ENCODE peak calls at places on chromosomes 5 and 9, in six cellular contexts. E, A, X, Z, V and J are unnamed samples. For H3K4me1 and H3K9me3, the result is how much of the 10 kb centered on the place peaks cover.

GRCh38 chr5:7886849-7887460 is 18.0 kb downstream of the MTRR start:
- DNase-seq in E (peak), X (no peak), V (no peak), A (peak), Z (no peak), J (no peak)

GRCh38 chr9:85310531-85311070 is 431.2 kb downstream of the AGTPBP1 start:
- DNase-seq in V (no peak), X (no peak), E (no peak), A (no peak), Z (no peak), J (no peak)

GRCh38 chr9:78606011-78606410 is 309.1 kb downstream of the PSAT1 start:
- DNase-seq in X (no peak), V (no peak), A (no peak), Z (no peak), E (no peak), J (no peak)

GRCh38 chr9:124122813-124123462 is 111.4 kb downstream of the LHX2 start:
- DNase-seq in V (no peak), E (no peak), X (no peak), Z (no peak), A (peak), J (no peak)

GRCh38 chr5:1312206-1312605 is 17.3 kb upstream of the TERT start:
- DNase-seq in X (no peak), Z (peak), A (no peak), V (no peak), E (no peak), J (no peak)

GRCh38 chr9:114078021-114078780 is at the start of gene AMBP:
- DNase-seq in X (no peak), E (peak), Z (peak), A (no peak), V (peak), J (no peak)

GRCh38 chr9:35529156-35529823 is 39.4 kb downstream of the RUSC2 start:
- DNase-seq in X (no peak), Z (no peak), V (no peak), E (no peak), A (no peak), J (no peak)

GRCh38 chr5:150780180-150780692 is 1.7 kb downstream of the SMIM3 start:
- DNase-seq in V (no peak), A (peak), E (no peak), Z (no peak), X (peak), J (peak)

GRCh38 chr5:172983542-172984243 is at the start of gene ATP6V0E1:
- DNase-seq in X (peak), A (peak), V (peak), Z (peak), E (peak), J (peak)

GRCh38 chr5:56070795-56071539 is 76.2 kb upstream of the IL6ST start:
- DNase-seq in Z (no peak), V (no peak), E (peak), A (peak), X (no peak), J (no peak)

GRCh38 chr9:137811283-137811870 is 66.2 kb upstream of the CACNA1B start:
- DNase-seq in E (no peak), V (no peak), A (no peak), X (no peak), Z (peak), J (no peak)

GRCh38 chr5:55601209-55601618 is 66.5 kb upstream of the PLPP1 start:
- DNase-seq in V (no peak), X (peak), Z (peak), A (peak), E (peak), J (peak)

GRCh38 chr9:134066546-134066922 is 1.3 kb downstream of the BRD3 start:
- DNase-seq in X (no peak), V (no peak), Z (peak), E (no peak), A (peak), J (no peak)

GRCh38 chr9:95605826-95606555 is 89.2 kb upstream of the PTCH1 start:
- DNase-seq in V (no peak), X (no peak), A (no peak), E (no peak), Z (no peak), J (no peak)

GRCh38 chr9:107778666-107779065 is 289.1 kb upstream of the KLF4 start:
- DNase-seq in V (no peak), Z (no peak), A (no peak), E (no peak), X (no peak), J (no peak)

GRCh38 chr9:14827805-14828204 is 82.4 kb downstream of the FREM1 start:
- DNase-seq in E (no peak), X (no peak), V (no peak), Z (peak), A (no peak), J (no peak)

GRCh38 chr5:76547242-76547890 is 75.8 kb downstream of the F2RL2 start:
- DNase-seq in X (peak), Z (no peak), A (peak), E (no peak), V (no peak), J (no peak)

GRCh38 chr9:109286981-109287380 is 33.9 kb downstream of the EPB41L4B start:
- DNase-seq in X (peak), A (peak), E (no peak), V (no peak), Z (no peak), J (no peak)

GRCh38 chr5:142053434-142054253 is 40.8 kb upstream of the GNPDA1 start:
- DNase-seq in A (peak), X (peak), V (no peak), Z (no peak), E (no peak), J (peak)

GRCh38 chr9:135826188-135826545 is 81.2 kb downstream of the CAMSAP1 start:
- DNase-seq in X (no peak), A (no peak), Z (peak), V (no peak), E (no peak), J (no peak)

GRCh38 chr5:93246093-93246855 is 334.7 kb downstream of the NR2F1-AS1 start:
- DNase-seq in A (peak), X (no peak), V (no peak), Z (no peak), E (peak), J (no peak)

GRCh38 chr9:134374301-134375010 is 48.2 kb downstream of the RXRA start:
- DNase-seq in Z (peak), E (no peak), X (peak), V (no peak), A (no peak), J (no peak)

GRCh38 chr5:175288048-175288621 is 155.8 kb downstream of the DRD1 start:
- DNase-seq in Z (no peak), A (no peak), E (no peak), V (no peak), X (no peak), J (no peak)

DNA sequence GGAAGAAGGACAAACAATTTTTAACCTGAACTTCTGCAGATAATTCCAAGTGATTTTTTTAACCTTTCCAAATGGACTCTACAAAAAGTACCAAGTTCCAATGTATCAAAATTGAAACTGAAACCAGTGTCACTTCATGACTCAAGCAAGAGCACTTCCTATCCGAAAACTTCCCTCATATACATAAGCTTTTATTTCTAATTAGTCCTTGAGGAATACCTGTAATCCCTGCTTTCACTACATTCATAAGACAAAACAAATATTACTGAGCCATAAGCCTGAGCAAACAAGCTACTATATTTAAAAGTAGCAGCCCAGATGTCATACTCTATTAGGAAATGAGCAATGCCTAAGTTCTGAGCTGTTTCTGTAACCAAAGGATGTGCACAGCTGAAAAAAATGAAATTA is 224.4 kb downstream of the EBF1 start:
- DNase-seq in Z (no peak), A (peak), X (no peak), E (no peak), V (no peak), J (no peak)
- H3K4me3 ChIP-seq in Z (peak), A (peak), X (no peak), E (no peak), V (no peak), J (peak)

DNA sequence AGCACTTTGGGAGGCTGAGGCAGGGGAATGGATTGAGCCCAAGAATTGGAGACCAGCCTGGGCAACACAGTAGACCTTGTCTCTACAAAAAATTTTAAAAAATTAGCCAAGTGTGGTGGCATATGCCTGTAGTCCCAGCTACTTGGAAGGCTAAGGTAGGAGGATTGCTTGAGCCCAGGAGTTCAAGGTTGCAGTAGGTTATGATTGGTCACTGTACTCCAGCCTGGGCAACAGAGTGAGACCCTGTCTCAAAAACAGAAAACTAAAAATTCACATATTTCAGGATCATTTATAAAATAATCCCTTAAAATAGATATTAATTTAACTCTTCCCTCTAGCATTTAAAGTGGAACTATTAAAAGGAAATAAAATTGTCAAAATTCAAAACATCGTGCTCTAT is 3.4 kb downstream of the FCHO2 start:
- DNase-seq in Z (no peak), V (no peak), A (no peak), E (no peak), X (no peak), J (no peak)
- H3K4me1 ChIP-seq in Z (under half), V (under half), A (under half), E (under half), X (under half), J (under half)

GRCh38 chr5:105131045-105131444 is 1568.5 kb upstream of the NUDT12 start:
- DNase-seq in Z (no peak), X (no peak), E (no peak), A (no peak), V (no peak), J (no peak)
- H3K9me3 ChIP-seq in Z (under half), X (under half), E (under half), A (under half), V (under half), J (under half)

GRCh38 chr5:115599502-115599901 is 2.8 kb downstream of the TICAM2 start:
- DNase-seq in E (no peak), X (peak), V (peak), Z (no peak), A (peak), J (no peak)

GRCh38 chr5:115602585-115603125 is 376 bp upstream of the TICAM2 start:
- DNase-seq in A (no peak), X (no peak), E (no peak), V (no peak), Z (no peak), J (no peak)

GRCh38 chr5:115601709-115602584 is at the start of gene TICAM2:
- DNase-seq in V (peak), X (peak), A (peak), E (no peak), Z (peak), J (peak)

GRCh38 chr5:115599924-115600323 is 2.4 kb downstream of the TICAM2 start:
- DNase-seq in Z (no peak), V (no peak), A (peak), E (no peak), X (no peak), J (no peak)

DNA sequence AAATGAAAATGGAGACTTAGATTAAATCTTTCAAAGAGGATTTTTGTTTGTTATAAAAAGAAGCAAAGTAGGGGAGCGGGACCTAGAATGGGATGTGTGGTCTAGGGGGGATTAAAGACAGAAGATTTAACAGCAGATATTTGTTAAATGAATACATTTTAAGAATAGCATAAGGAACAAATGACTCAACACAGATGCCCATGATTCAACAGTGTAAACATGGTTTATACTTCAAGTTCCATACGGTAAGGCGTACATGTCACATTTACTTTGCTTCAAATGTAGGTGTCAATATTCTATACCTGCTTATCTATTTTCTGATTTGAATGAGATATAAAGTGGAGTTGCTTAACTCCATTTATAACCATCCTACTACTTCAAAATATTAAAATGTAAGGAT is 1.5 kb downstream of the TICAM2 start:
- DNase-seq in V (no peak), Z (no peak), E (no peak), A (peak), X (no peak), J (no peak)
- H3K4me3 ChIP-seq in V (no peak), Z (peak), E (no peak), A (peak), X (no peak), J (peak)

GRCh38 chr9:131263701-131264100 is 12.6 kb downstream of the FAM78A start:
- DNase-seq in Z (no peak), E (no peak), A (no peak), X (no peak), V (no peak), J (no peak)
- H3K4me1 ChIP-seq in Z (under half), E (under half), A (under half), X (under half), V (under half), J (half or more)